ENCODE peak calls at places on chromosomes 5 and 9, in seven cellular contexts. J, L, U, P, S, X and O are unnamed samples.

GRCh38 chr5:79878721-79879336 is 112.2 kb downstream of the MTX3 start:
- DNase-seq in J (no peak), L (peak; percentile 12), U (no peak), P (peak; percentile 55), S (no peak), X (no peak), O (no peak)

GRCh38 chr5:34522599-34523381 is 133.3 kb upstream of the RAI14 start:
- DNase-seq in J (peak; percentile 68), L (peak; percentile 86), U (peak; percentile 42), P (peak; percentile 78), S (peak; percentile 63), X (peak; percentile 84), O (peak; percentile 63)

GRCh38 chr9:90037136-90037797 is 432.5 kb downstream of the GADD45G start:
- DNase-seq in J (no peak), L (no peak), U (no peak), P (no peak), S (no peak), X (no peak), O (no peak)

GRCh38 chr5:180389252-180390101 is 36.3 kb upstream of the GFPT2 start:
- DNase-seq in J (peak; percentile 67), L (no peak), U (no peak), P (no peak), S (no peak), X (no peak), O (peak; percentile 72)

GRCh38 chr9:134198771-134199170 is 34.4 kb upstream of the RNU6ATAC start:
- DNase-seq in J (no peak), L (no peak), U (no peak), P (no peak), S (no peak), X (no peak), O (no peak)

GRCh38 chr9:3215658-3216057 is 310.1 kb downstream of the RFX3 start:
- DNase-seq in J (no peak), L (no peak), U (no peak), P (no peak), S (no peak), X (no peak), O (no peak)

GRCh38 chr9:131943397-131943796 is 136.3 kb downstream of the MED27 start:
- DNase-seq in J (no peak), L (no peak), U (no peak), P (no peak), S (no peak), X (no peak), O (no peak)

GRCh38 chr9:33498387-33498786 is 24.7 kb upstream of the NOL6 start:
- DNase-seq in J (no peak), L (no peak), U (no peak), P (peak; percentile 22), S (no peak), X (no peak), O (no peak)

GRCh38 chr9:88528356-88528755 is 6.6 kb upstream of the NXNL2 start:
- DNase-seq in J (no peak), L (no peak), U (no peak), P (no peak), S (no peak), X (no peak), O (no peak)

GRCh38 chr5:60541980-60542379 is 158.0 kb downstream of the DEPDC1B start:
- DNase-seq in J (no peak), L (no peak), U (no peak), P (no peak), S (no peak), X (no peak), O (no peak)

GRCh38 chr5:167950126-167950721 is 341.2 kb upstream of the WWC1 start:
- DNase-seq in J (peak; percentile 46), L (no peak), U (no peak), P (no peak), S (no peak), X (no peak), O (no peak)

GRCh38 chr5:153425914-153426313 is 64.6 kb upstream of the GRIA1 start:
- DNase-seq in J (no peak), L (no peak), U (no peak), P (peak; percentile 6), S (no peak), X (no peak), O (no peak)

GRCh38 chr9:116365056-116365471 is 211.5 kb downstream of the PAPPA start:
- DNase-seq in J (peak; percentile 65), L (peak; percentile 5), U (no peak), P (no peak), S (no peak), X (peak; percentile 79), O (peak; percentile 55)

GRCh38 chr9:84754461-84754860 is 84.9 kb downstream of the NTRK2 start:
- DNase-seq in J (no peak), L (no peak), U (no peak), P (no peak), S (no peak), X (no peak), O (no peak)

GRCh38 chr5:11904270-11904906 is at the start of gene CTNND2:
- DNase-seq in J (peak; percentile 44), L (no peak), U (no peak), P (no peak), S (peak; percentile 82), X (no peak), O (peak; percentile 71)

GRCh38 chr5:139788294-139788875 is 7.2 kb upstream of the PSD2 start:
- DNase-seq in J (peak; percentile 38), L (no peak), U (no peak), P (no peak), S (peak; percentile 40), X (peak; percentile 27), O (peak; percentile 74)

GRCh38 chr9:708556-709432 is 132.7 kb upstream of the DMRT1 start:
- DNase-seq in J (peak; percentile 53), L (no peak), U (no peak), P (no peak), S (no peak), X (no peak), O (no peak)

GRCh38 chr5:151678713-151679112 is 8.0 kb downstream of the SPARC start:
- DNase-seq in J (no peak), L (no peak), U (no peak), P (no peak), S (no peak), X (no peak), O (no peak)

GRCh38 chr5:151679421-151680155 is 7.1 kb downstream of the SPARC start:
- DNase-seq in J (no peak), L (no peak), U (no peak), P (no peak), S (no peak), X (no peak), O (peak; percentile 73)

GRCh38 chr5:151675956-151676712 is 10.6 kb downstream of the SPARC start:
- DNase-seq in J (no peak), L (no peak), U (no peak), P (no peak), S (no peak), X (no peak), O (no peak)

GRCh38 chr5:151676719-151677118 is 10.0 kb downstream of the SPARC start:
- DNase-seq in J (no peak), L (no peak), U (no peak), P (no peak), S (no peak), X (no peak), O (no peak)

DNA sequence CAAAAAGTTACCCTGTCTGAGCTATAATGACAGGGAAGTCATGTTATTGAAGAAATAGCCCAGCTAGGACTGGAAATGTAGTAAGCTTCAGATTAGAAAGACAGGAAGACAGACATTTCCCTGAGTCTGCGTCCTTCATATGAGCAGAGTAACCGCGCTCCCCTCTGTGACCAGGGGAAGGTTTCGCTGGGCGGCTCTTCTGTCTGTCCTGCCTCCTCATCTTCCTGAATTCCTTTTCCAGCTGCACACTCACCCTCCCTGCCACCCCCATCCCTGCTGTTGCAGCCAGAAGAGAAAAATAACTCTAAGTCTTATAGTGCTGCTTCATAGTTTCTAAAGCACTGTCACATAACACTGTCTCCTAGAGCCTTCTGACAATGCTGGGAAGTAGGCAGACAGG is 8.6 kb downstream of the SPARC start:
- DNase-seq in J (no peak), L (no peak), U (no peak), P (no peak), S (no peak), X (no peak), O (no peak)
- H3K4me1 ChIP-seq in J (peaks cover 96% of the 10 kb centered on the region), L (no peaks in the 10 kb centered on the region), U (no peaks in the 10 kb centered on the region), P (no peaks in the 10 kb centered on the region), S (peaks cover 30% of the 10 kb centered on the region), X (peaks cover 56% of the 10 kb centered on the region), O (peaks cover 35% of the 10 kb centered on the region)

GRCh38 chr9:126411948-126412284 is 85.3 kb downstream of the MVB12B start:
- DNase-seq in J (no peak), L (no peak), U (no peak), P (peak; percentile 6), S (no peak), X (no peak), O (no peak)

GRCh38 chr9:126411225-126411947 is 84.8 kb downstream of the MVB12B start:
- DNase-seq in J (no peak), L (no peak), U (peak; percentile 70), P (peak; percentile 48), S (no peak), X (no peak), O (no peak)

GRCh38 chr9:126412945-126413344 is 86.3 kb downstream of the MVB12B start:
- DNase-seq in J (no peak), L (no peak), U (no peak), P (no peak), S (no peak), X (no peak), O (no peak)

GRCh38 chr9:126407125-126407870 is 80.7 kb downstream of the MVB12B start:
- DNase-seq in J (no peak), L (no peak), U (no peak), P (no peak), S (no peak), X (no peak), O (no peak)

GRCh38 chr9:126410229-126410628 is 83.6 kb downstream of the MVB12B start:
- DNase-seq in J (no peak), L (no peak), U (no peak), P (no peak), S (no peak), X (no peak), O (no peak)
- H3K4me1 ChIP-seq in J (peaks cover 30% of the 10 kb centered on the region), L (no peaks in the 10 kb centered on the region), U (peaks cover 31% of the 10 kb centered on the region), P (peaks cover 18% of the 10 kb centered on the region), S (peaks cover 4% of the 10 kb centered on the region), X (peaks cover 3% of the 10 kb centered on the region), O (peaks cover 3% of the 10 kb centered on the region)

GRCh38 chr9:136972743-136973142 is 4.6 kb upstream of the PTGDS start:
- DNase-seq in J (no peak), L (no peak), U (no peak), P (no peak), S (no peak), X (no peak), O (no peak)
- H3K4me1 ChIP-seq in J (peaks cover 34% of the 10 kb centered on the region), L (no peaks in the 10 kb centered on the region), U (peaks cover 40% of the 10 kb centered on the region), P (no peaks in the 10 kb centered on the region), S (no peaks in the 10 kb centered on the region), X (peaks cover 2% of the 10 kb centered on the region), O (no peaks in the 10 kb centered on the region)

DNA sequence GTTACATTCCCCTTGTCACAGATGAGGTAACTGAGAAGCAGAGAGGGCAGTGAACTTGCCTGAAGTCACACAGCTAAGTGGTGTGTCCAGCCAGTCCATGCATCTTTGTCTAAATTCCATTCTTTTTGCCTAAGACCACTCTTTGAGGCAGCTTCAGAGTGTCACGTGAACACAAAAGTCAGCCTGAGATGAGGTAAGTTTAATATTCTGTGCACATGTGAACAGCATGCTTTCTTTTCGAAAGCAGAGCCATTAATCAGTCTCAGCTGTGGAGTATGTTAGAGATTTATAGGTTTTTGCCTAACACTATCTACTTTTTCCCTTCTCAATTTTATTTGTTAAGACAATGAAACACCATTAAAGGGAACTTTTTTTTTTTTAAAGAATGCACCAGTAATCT is 43.5 kb downstream of the SH3PXD2B start:
- DNase-seq in J (no peak), L (no peak), U (no peak), P (no peak), S (no peak), X (no peak), O (no peak)
- H3K4me1 ChIP-seq in J (peaks cover 77% of the 10 kb centered on the region), L (peaks cover 78% of the 10 kb centered on the region), U (no peaks in the 10 kb centered on the region), P (no peaks in the 10 kb centered on the region), S (peaks cover 6% of the 10 kb centered on the region), X (peaks cover 43% of the 10 kb centered on the region), O (peaks cover 4% of the 10 kb centered on the region)

GRCh38 chr9:95316794-95317118 is 753 bp downstream of the FANCC start:
- DNase-seq in J (peak; percentile 67), L (peak; percentile 93), U (no peak), P (peak; percentile 76), S (peak; percentile 83), X (peak; percentile 33), O (peak; percentile 78)
- H3K4me1 ChIP-seq in J (peaks cover 8% of the 10 kb centered on the region), L (peaks cover 37% of the 10 kb centered on the region), U (peaks cover 15% of the 10 kb centered on the region), P (peaks cover 14% of the 10 kb centered on the region), S (peaks cover 13% of the 10 kb centered on the region), X (peaks cover 2% of the 10 kb centered on the region), O (no peaks in the 10 kb centered on the region)